ENCODE peak calls at places on chromosomes 4 and X, in seven cellular contexts. One of them, this sample, is unnamed.

GRCh38 chrX:26915064-26915463 is 548.1 kb downstream of the PPP4R3C start:
- DNase-seq in cardiac muscle cell: no peak
- DNase-seq in body of pancreas: no peak
- DNase-seq in transverse colon: no peak
- DNase-seq in astrocyte of the cerebellum: no peak
- DNase-seq in Caco-2: no peak
- DNase-seq in DND-41: no peak
- DNase-seq in this sample: no peak

GRCh38 chr4:109873791-109874514 is 26.0 kb downstream of the LRIT3 start:
- DNase-seq in cardiac muscle cell: peak; percentile 10
- DNase-seq in body of pancreas: no peak
- DNase-seq in transverse colon: no peak
- DNase-seq in astrocyte of the cerebellum: no peak
- DNase-seq in Caco-2: no peak
- DNase-seq in DND-41: no peak
- DNase-seq in this sample: no peak

GRCh38 chrX:2689773-2690666 is 1.1 kb upstream of the CD99 start:
- DNase-seq in cardiac muscle cell: no peak
- DNase-seq in body of pancreas: peak; percentile 76
- DNase-seq in transverse colon: peak; percentile 81
- DNase-seq in astrocyte of the cerebellum: no peak
- DNase-seq in Caco-2: peak; percentile 89
- DNase-seq in DND-41: no peak
- DNase-seq in this sample: no peak

GRCh38 chr4:73653695-73654106 is 33.5 kb upstream of the RASSF6 start:
- DNase-seq in cardiac muscle cell: peak; percentile 60
- DNase-seq in body of pancreas: peak; percentile 81
- DNase-seq in transverse colon: peak; percentile 33
- DNase-seq in astrocyte of the cerebellum: peak; percentile 42
- DNase-seq in Caco-2: no peak
- DNase-seq in DND-41: peak; percentile 80
- DNase-seq in this sample: peak; percentile 10

GRCh38 chrX:110915120-110915519 is 119.5 kb upstream of the CHRDL1 start:
- DNase-seq in cardiac muscle cell: peak; percentile 1
- DNase-seq in body of pancreas: no peak
- DNase-seq in transverse colon: no peak
- DNase-seq in astrocyte of the cerebellum: peak; percentile 69
- DNase-seq in Caco-2: no peak
- DNase-seq in DND-41: no peak
- DNase-seq in this sample: no peak

GRCh38 chrX:17414839-17415238 is 39.8 kb downstream of the NHS start:
- DNase-seq in cardiac muscle cell: no peak
- DNase-seq in body of pancreas: peak; percentile 29
- DNase-seq in transverse colon: peak; percentile 22
- DNase-seq in astrocyte of the cerebellum: no peak
- DNase-seq in Caco-2: no peak
- DNase-seq in DND-41: no peak
- DNase-seq in this sample: no peak

GRCh38 chr4:108192056-108192455 is 23.3 kb upstream of the LEF1 start:
- DNase-seq in cardiac muscle cell: no peak
- DNase-seq in body of pancreas: no peak
- DNase-seq in transverse colon: no peak
- DNase-seq in astrocyte of the cerebellum: no peak
- DNase-seq in Caco-2: no peak
- DNase-seq in DND-41: no peak
- DNase-seq in this sample: no peak

GRCh38 chr4:69984030-69984443 is 11.7 kb upstream of the STATH start:
- DNase-seq in cardiac muscle cell: peak; percentile 81
- DNase-seq in body of pancreas: peak; percentile 31
- DNase-seq in transverse colon: no peak
- DNase-seq in astrocyte of the cerebellum: peak; percentile 26
- DNase-seq in Caco-2: peak; percentile 59
- DNase-seq in DND-41: no peak
- DNase-seq in this sample: no peak

GRCh38 chr4:147736458-147736857 is 4.6 kb downstream of the ARHGAP10 start:
- DNase-seq in cardiac muscle cell: peak; percentile 84
- DNase-seq in body of pancreas: no peak
- DNase-seq in transverse colon: no peak
- DNase-seq in astrocyte of the cerebellum: no peak
- DNase-seq in Caco-2: no peak
- DNase-seq in DND-41: no peak
- DNase-seq in this sample: no peak

GRCh38 chrX:129565046-129565649 is 25.1 kb downstream of the OCRL start:
- DNase-seq in cardiac muscle cell: peak; percentile 51
- DNase-seq in body of pancreas: no peak
- DNase-seq in transverse colon: no peak
- DNase-seq in astrocyte of the cerebellum: peak; percentile 39
- DNase-seq in Caco-2: no peak
- DNase-seq in DND-41: no peak
- DNase-seq in this sample: no peak

GRCh38 chr4:15250021-15250441 is 177.8 kb upstream of the C1QTNF7 start:
- DNase-seq in cardiac muscle cell: peak; percentile 74
- DNase-seq in body of pancreas: no peak
- DNase-seq in transverse colon: no peak
- DNase-seq in astrocyte of the cerebellum: no peak
- DNase-seq in Caco-2: no peak
- DNase-seq in DND-41: no peak
- DNase-seq in this sample: no peak

GRCh38 chrX:53048169-53049126 is at the start of gene GPR173:
- DNase-seq in cardiac muscle cell: peak; percentile 79
- DNase-seq in body of pancreas: no peak
- DNase-seq in transverse colon: peak; percentile 21
- DNase-seq in astrocyte of the cerebellum: no peak
- DNase-seq in Caco-2: no peak
- DNase-seq in DND-41: no peak
- DNase-seq in this sample: no peak

GRCh38 chr4:41806807-41807206 is 58.3 kb upstream of the PHOX2B start:
- DNase-seq in cardiac muscle cell: no peak
- DNase-seq in body of pancreas: no peak
- DNase-seq in transverse colon: no peak
- DNase-seq in astrocyte of the cerebellum: no peak
- DNase-seq in Caco-2: no peak
- DNase-seq in DND-41: no peak
- DNase-seq in this sample: no peak

GRCh38 chr4:140250989-140251552 is 97.1 kb upstream of the MAML3 start:
- DNase-seq in cardiac muscle cell: no peak
- DNase-seq in body of pancreas: no peak
- DNase-seq in transverse colon: no peak
- DNase-seq in astrocyte of the cerebellum: no peak
- DNase-seq in Caco-2: peak; percentile 64
- DNase-seq in DND-41: peak; percentile 8
- DNase-seq in this sample: no peak

GRCh38 chrX:94365736-94366135 is 691.7 kb downstream of the FAM133A start:
- DNase-seq in cardiac muscle cell: no peak
- DNase-seq in body of pancreas: no peak
- DNase-seq in transverse colon: no peak
- DNase-seq in astrocyte of the cerebellum: no peak
- DNase-seq in Caco-2: no peak
- DNase-seq in DND-41: no peak
- DNase-seq in this sample: no peak

GRCh38 chr4:83552924-83553323 is 17.0 kb downstream of the GPAT3 start:
- DNase-seq in cardiac muscle cell: peak; percentile 46
- DNase-seq in body of pancreas: no peak
- DNase-seq in transverse colon: no peak
- DNase-seq in astrocyte of the cerebellum: peak; percentile 49
- DNase-seq in Caco-2: no peak
- DNase-seq in DND-41: no peak
- DNase-seq in this sample: peak; percentile 21

GRCh38 chr4:56684320-56684719 is 3.2 kb upstream of the HOPX start:
- DNase-seq in cardiac muscle cell: peak; percentile 47
- DNase-seq in body of pancreas: no peak
- DNase-seq in transverse colon: no peak
- DNase-seq in astrocyte of the cerebellum: no peak
- DNase-seq in Caco-2: no peak
- DNase-seq in DND-41: no peak
- DNase-seq in this sample: no peak

GRCh38 chr4:140237616-140238352 is 83.8 kb upstream of the MAML3 start:
- DNase-seq in cardiac muscle cell: peak; percentile 98
- DNase-seq in body of pancreas: peak; percentile 23
- DNase-seq in transverse colon: peak; percentile 71
- DNase-seq in astrocyte of the cerebellum: peak; percentile 89
- DNase-seq in Caco-2: no peak
- DNase-seq in DND-41: no peak
- DNase-seq in this sample: no peak

GRCh38 chr4:17561195-17561909 is 15.6 kb upstream of the LAP3 start:
- DNase-seq in cardiac muscle cell: peak; percentile 39
- DNase-seq in body of pancreas: no peak
- DNase-seq in transverse colon: no peak
- DNase-seq in astrocyte of the cerebellum: no peak
- DNase-seq in Caco-2: no peak
- DNase-seq in DND-41: no peak
- DNase-seq in this sample: no peak

GRCh38 chrX:44042731-44043130 is 69.5 kb upstream of the NDP start:
- DNase-seq in cardiac muscle cell: peak; percentile 7
- DNase-seq in body of pancreas: no peak
- DNase-seq in transverse colon: no peak
- DNase-seq in astrocyte of the cerebellum: no peak
- DNase-seq in Caco-2: no peak
- DNase-seq in DND-41: no peak
- DNase-seq in this sample: no peak

GRCh38 chr4:71473541-71474240 is 134.9 kb downstream of the SLC4A4 start:
- DNase-seq in cardiac muscle cell: no peak
- DNase-seq in body of pancreas: no peak
- DNase-seq in transverse colon: no peak
- DNase-seq in astrocyte of the cerebellum: no peak
- DNase-seq in Caco-2: no peak
- DNase-seq in DND-41: no peak
- DNase-seq in this sample: no peak

DNA sequence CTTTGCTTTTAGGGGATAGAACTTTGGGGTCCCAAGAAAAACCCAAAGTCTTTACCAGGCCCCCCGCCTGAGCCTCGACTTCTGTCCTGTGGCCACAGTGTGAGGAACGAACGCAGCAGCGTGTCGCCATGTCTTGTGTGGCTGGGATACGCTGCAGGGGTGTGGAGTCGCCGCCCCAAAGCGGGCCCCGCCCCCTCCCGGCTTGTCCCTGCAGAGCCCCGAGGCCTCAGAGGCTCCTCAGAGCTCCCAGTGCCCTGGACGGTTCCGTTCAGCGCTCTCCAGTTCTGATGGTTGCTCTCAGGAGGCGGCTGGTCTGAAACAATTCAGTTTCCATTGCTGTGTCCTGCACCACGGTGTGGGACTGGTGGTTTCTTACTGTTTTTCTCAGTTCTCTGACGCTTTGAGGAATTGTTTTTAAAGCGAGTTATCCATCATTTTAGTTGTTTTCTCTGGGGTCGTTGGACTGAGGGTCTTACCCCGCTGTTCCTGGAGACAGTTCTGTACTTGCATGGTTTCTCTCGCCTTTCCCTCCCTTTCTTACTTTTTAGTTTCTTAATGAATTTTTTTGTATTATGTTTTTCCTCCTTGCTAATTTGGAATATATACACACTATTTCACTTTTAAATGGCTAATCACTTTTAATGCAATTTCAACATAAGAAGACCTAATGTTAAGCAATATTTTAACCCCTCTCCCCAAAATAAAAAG is 1.6 kb upstream of the IDUA start:
- DNase-seq in cardiac muscle cell: peak; percentile 53
- DNase-seq in body of pancreas: peak; percentile 80
- DNase-seq in transverse colon: peak; percentile 89
- DNase-seq in astrocyte of the cerebellum: no peak
- DNase-seq in Caco-2: peak; percentile 82
- DNase-seq in DND-41: no peak
- DNase-seq in this sample: peak; percentile 55
- H3K4me3 ChIP-seq in cardiac muscle cell: no peak overlapping the region
- H3K4me3 ChIP-seq in body of pancreas: no peak overlapping the region
- H3K4me3 ChIP-seq in transverse colon: peak overlapping the region; percentile 15
- H3K4me3 ChIP-seq in astrocyte of the cerebellum: no peak overlapping the region
- H3K4me3 ChIP-seq in Caco-2: peak overlapping the region; percentile 34
- H3K4me3 ChIP-seq in DND-41: peak overlapping the region; percentile 35
- H3K4me3 ChIP-seq in this sample: peak overlapping the region; percentile 56

GRCh38 chr4:119626420-119626819 is 2.2 kb downstream of the PDE5A start:
- DNase-seq in cardiac muscle cell: no peak
- DNase-seq in body of pancreas: no peak
- DNase-seq in transverse colon: no peak
- DNase-seq in astrocyte of the cerebellum: no peak
- DNase-seq in Caco-2: no peak
- DNase-seq in DND-41: no peak
- DNase-seq in this sample: no peak
- H3K4me3 ChIP-seq in cardiac muscle cell: no peak overlapping the region
- H3K4me3 ChIP-seq in body of pancreas: no peak overlapping the region
- H3K4me3 ChIP-seq in transverse colon: peak overlapping the region; percentile 87
- H3K4me3 ChIP-seq in astrocyte of the cerebellum: peak overlapping the region; percentile 85
- H3K4me3 ChIP-seq in Caco-2: peak overlapping the region; percentile 69
- H3K4me3 ChIP-seq in DND-41: no peak overlapping the region
- H3K4me3 ChIP-seq in this sample: no peak overlapping the region

GRCh38 chr4:150250293-150250997 is 172.2 kb downstream of the DCLK2 start:
- DNase-seq in cardiac muscle cell: no peak
- DNase-seq in body of pancreas: no peak
- DNase-seq in transverse colon: no peak
- DNase-seq in astrocyte of the cerebellum: no peak
- DNase-seq in Caco-2: no peak
- DNase-seq in DND-41: no peak
- DNase-seq in this sample: no peak
- H3K4me3 ChIP-seq in cardiac muscle cell: no peak overlapping the region
- H3K4me3 ChIP-seq in body of pancreas: no peak overlapping the region
- H3K4me3 ChIP-seq in transverse colon: no peak overlapping the region
- H3K4me3 ChIP-seq in astrocyte of the cerebellum: no peak overlapping the region
- H3K4me3 ChIP-seq in Caco-2: no peak overlapping the region
- H3K4me3 ChIP-seq in DND-41: no peak overlapping the region
- H3K4me3 ChIP-seq in this sample: no peak overlapping the region

GRCh38 chr4:5387457-5387856 is 320.9 kb downstream of the EVC2 start:
- DNase-seq in cardiac muscle cell: no peak
- DNase-seq in body of pancreas: no peak
- DNase-seq in transverse colon: no peak
- DNase-seq in astrocyte of the cerebellum: no peak
- DNase-seq in Caco-2: no peak
- DNase-seq in DND-41: no peak
- DNase-seq in this sample: no peak

GRCh38 chr4:5385741-5386251 is 322.6 kb downstream of the EVC2 start:
- DNase-seq in cardiac muscle cell: no peak
- DNase-seq in body of pancreas: peak; percentile 13
- DNase-seq in transverse colon: peak; percentile 80
- DNase-seq in astrocyte of the cerebellum: no peak
- DNase-seq in Caco-2: peak; percentile 54
- DNase-seq in DND-41: peak; percentile 14
- DNase-seq in this sample: no peak

GRCh38 chr4:5386921-5387320 is 321.4 kb downstream of the EVC2 start:
- DNase-seq in cardiac muscle cell: no peak
- DNase-seq in body of pancreas: no peak
- DNase-seq in transverse colon: no peak
- DNase-seq in astrocyte of the cerebellum: no peak
- DNase-seq in Caco-2: no peak
- DNase-seq in DND-41: no peak
- DNase-seq in this sample: no peak

GRCh38 chr4:5391492-5391891 is 316.9 kb downstream of the EVC2 start:
- DNase-seq in cardiac muscle cell: no peak
- DNase-seq in body of pancreas: no peak
- DNase-seq in transverse colon: no peak
- DNase-seq in astrocyte of the cerebellum: no peak
- DNase-seq in Caco-2: no peak
- DNase-seq in DND-41: no peak
- DNase-seq in this sample: no peak

DNA sequence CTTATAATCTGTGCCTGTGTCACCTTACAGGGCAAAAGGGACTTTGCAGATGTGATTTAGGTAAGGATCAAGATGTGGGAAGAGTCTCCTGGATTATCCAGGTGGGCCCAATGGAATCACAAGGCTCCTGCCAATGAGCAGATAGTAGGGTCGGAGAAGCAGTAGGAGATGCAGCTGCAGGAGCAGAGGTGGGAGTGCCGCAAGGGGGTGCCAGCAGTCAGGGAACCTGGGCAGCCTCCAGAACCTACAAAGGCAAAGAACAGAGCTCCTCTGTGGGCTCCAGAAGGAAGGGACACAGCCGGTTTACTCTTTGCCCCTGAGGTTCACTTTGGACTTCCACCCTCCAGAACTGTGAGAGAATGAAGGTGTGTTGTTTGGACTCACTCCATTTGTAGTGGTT is 318.6 kb downstream of the EVC2 start:
- DNase-seq in cardiac muscle cell: no peak
- DNase-seq in body of pancreas: no peak
- DNase-seq in transverse colon: no peak
- DNase-seq in astrocyte of the cerebellum: no peak
- DNase-seq in Caco-2: no peak
- DNase-seq in DND-41: no peak
- DNase-seq in this sample: no peak
- H3K4me3 ChIP-seq in cardiac muscle cell: no peak overlapping the region
- H3K4me3 ChIP-seq in body of pancreas: no peak overlapping the region
- H3K4me3 ChIP-seq in transverse colon: no peak overlapping the region
- H3K4me3 ChIP-seq in astrocyte of the cerebellum: no peak overlapping the region
- H3K4me3 ChIP-seq in Caco-2: no peak overlapping the region
- H3K4me3 ChIP-seq in DND-41: no peak overlapping the region
- H3K4me3 ChIP-seq in this sample: no peak overlapping the region

This sample was measured in CD4-positive, CD25-positive, alpha-beta regulatory T cell.